ENCODE peak calls at places on chromosomes 6 and 20, in four cellular contexts. One of them, this sample, is unnamed.

GRCh38 chr20:60219984-60220540 is 261.8 kb downstream of the CDH26 start:
- DNase-seq in pancreas: no peak
- DNase-seq in mesenchymal stem cell: no peak
- DNase-seq in gastrocnemius medialis: no peak
- DNase-seq in this sample: no peak

GRCh38 chr6:13859871-13860555 is 45.7 kb upstream of the MCUR1 start:
- DNase-seq in gastrocnemius medialis: no peak
- DNase-seq in mesenchymal stem cell: no peak
- DNase-seq in pancreas: no peak
- DNase-seq in this sample: no peak

GRCh38 chr6:168956884-168957730 is 296.5 kb downstream of the THBS2 start:
- DNase-seq in gastrocnemius medialis: peak; percentile 37
- DNase-seq in mesenchymal stem cell: peak; percentile 44
- DNase-seq in pancreas: peak; percentile 42
- DNase-seq in this sample: peak; percentile 70

GRCh38 chr20:10385850-10386544 is 48.0 kb downstream of the MKKS start:
- DNase-seq in mesenchymal stem cell: peak; percentile 48
- DNase-seq in pancreas: no peak
- DNase-seq in gastrocnemius medialis: no peak
- DNase-seq in this sample: no peak

GRCh38 chr6:38522322-38522721 is 117.4 kb downstream of the BTBD9 start:
- DNase-seq in pancreas: no peak
- DNase-seq in mesenchymal stem cell: peak; percentile 45
- DNase-seq in gastrocnemius medialis: no peak
- DNase-seq in this sample: no peak

GRCh38 chr6:111712398-111712797 is 106.7 kb upstream of the TRAF3IP2 start:
- DNase-seq in pancreas: no peak
- DNase-seq in mesenchymal stem cell: peak; percentile 50
- DNase-seq in gastrocnemius medialis: peak; percentile 33
- DNase-seq in this sample: no peak

GRCh38 chr20:50995506-50995905 is 27.4 kb downstream of the KCNG1 start:
- DNase-seq in mesenchymal stem cell: peak; percentile 44
- DNase-seq in pancreas: no peak
- DNase-seq in gastrocnemius medialis: no peak
- DNase-seq in this sample: no peak

GRCh38 chr6:17585766-17586502 is 14.2 kb upstream of the FAM8A1 start:
- DNase-seq in gastrocnemius medialis: no peak
- DNase-seq in mesenchymal stem cell: no peak
- DNase-seq in pancreas: no peak
- DNase-seq in this sample: no peak

GRCh38 chr20:46127396-46128010 is 9.4 kb downstream of the CD40 start:
- DNase-seq in mesenchymal stem cell: no peak
- DNase-seq in gastrocnemius medialis: no peak
- DNase-seq in pancreas: no peak
- DNase-seq in this sample: no peak

GRCh38 chr6:135087403-135087802 is 32.8 kb upstream of the HBS1L start:
- DNase-seq in gastrocnemius medialis: no peak
- DNase-seq in mesenchymal stem cell: no peak
- DNase-seq in pancreas: no peak
- DNase-seq in this sample: no peak

GRCh38 chr20:46823753-46824152 is 70.9 kb upstream of the EYA2 start:
- DNase-seq in pancreas: no peak
- DNase-seq in mesenchymal stem cell: no peak
- DNase-seq in gastrocnemius medialis: no peak
- DNase-seq in this sample: no peak

GRCh38 chr6:27126815-27127537 is 120.5 kb upstream of the PRSS16 start:
- DNase-seq in mesenchymal stem cell: peak; percentile 90
- DNase-seq in gastrocnemius medialis: peak; percentile 68
- DNase-seq in pancreas: peak; percentile 85
- DNase-seq in this sample: peak; percentile 80

GRCh38 chr6:14638932-14639875 is 521.6 kb downstream of the CD83 start:
- DNase-seq in mesenchymal stem cell: peak; percentile 68
- DNase-seq in pancreas: no peak
- DNase-seq in gastrocnemius medialis: peak; percentile 50
- DNase-seq in this sample: no peak

GRCh38 chr6:26556263-26557070 is 18.3 kb downstream of the HMGN4 start:
- DNase-seq in gastrocnemius medialis: no peak
- DNase-seq in pancreas: no peak
- DNase-seq in mesenchymal stem cell: peak; percentile 89
- DNase-seq in this sample: peak; percentile 18

GRCh38 chr20:21156266-21156665 is 30.4 kb downstream of the KIZ start:
- DNase-seq in pancreas: no peak
- DNase-seq in gastrocnemius medialis: no peak
- DNase-seq in mesenchymal stem cell: peak; percentile 77
- DNase-seq in this sample: no peak

GRCh38 chr20:15011631-15012030 is 674.2 kb upstream of the FLRT3 start:
- DNase-seq in gastrocnemius medialis: no peak
- DNase-seq in mesenchymal stem cell: no peak
- DNase-seq in pancreas: no peak
- DNase-seq in this sample: no peak

GRCh38 chr20:62787866-62788265 is 8.4 kb upstream of the MRGBP start:
- DNase-seq in mesenchymal stem cell: no peak
- DNase-seq in pancreas: no peak
- DNase-seq in gastrocnemius medialis: no peak
- DNase-seq in this sample: no peak

GRCh38 chr20:52494244-52494643 is 302.7 kb upstream of the ZFP64 start:
- DNase-seq in pancreas: no peak
- DNase-seq in gastrocnemius medialis: no peak
- DNase-seq in mesenchymal stem cell: peak; percentile 97
- DNase-seq in this sample: no peak

GRCh38 chr20:34637245-34638185 is 39.4 kb downstream of the PIGU start:
- DNase-seq in gastrocnemius medialis: peak; percentile 28
- DNase-seq in pancreas: no peak
- DNase-seq in mesenchymal stem cell: peak; percentile 90
- DNase-seq in this sample: peak; percentile 74

GRCh38 chr6:17983712-17984111 is 3.7 kb downstream of the KIF13A start:
- DNase-seq in pancreas: no peak
- DNase-seq in mesenchymal stem cell: no peak
- DNase-seq in gastrocnemius medialis: no peak
- DNase-seq in this sample: no peak

GRCh38 chr20:37329481-37330165 is 16.3 kb upstream of the SRC start:
- DNase-seq in pancreas: no peak
- DNase-seq in gastrocnemius medialis: no peak
- DNase-seq in mesenchymal stem cell: no peak
- DNase-seq in this sample: no peak

GRCh38 chr6:17446713-17447112 is 53.3 kb downstream of the CAP2 start:
- DNase-seq in pancreas: no peak
- DNase-seq in gastrocnemius medialis: no peak
- DNase-seq in mesenchymal stem cell: no peak
- DNase-seq in this sample: no peak

GRCh38 chr6:31814677-31815024 is 432 bp downstream of the HSPA1L start:
- DNase-seq in gastrocnemius medialis: peak; percentile 98
- DNase-seq in pancreas: peak; percentile 97
- DNase-seq in mesenchymal stem cell: peak; percentile 98
- DNase-seq in this sample: peak; percentile 95

GRCh38 chr20:48002517-48002970 is 217.3 kb upstream of the SULF2 start:
- DNase-seq in pancreas: no peak
- DNase-seq in gastrocnemius medialis: no peak
- DNase-seq in mesenchymal stem cell: no peak
- DNase-seq in this sample: no peak

GRCh38 chr6:33454009-33454946 is at the start of gene ZBTB9:
- DNase-seq in pancreas: peak; percentile 95
- DNase-seq in gastrocnemius medialis: peak; percentile 97
- DNase-seq in mesenchymal stem cell: peak; percentile 97
- DNase-seq in this sample: peak; percentile 95

GRCh38 chr6:76706566-76706965 is 634.1 kb upstream of the IMPG1 start:
- DNase-seq in mesenchymal stem cell: no peak
- DNase-seq in pancreas: no peak
- DNase-seq in gastrocnemius medialis: no peak
- DNase-seq in this sample: no peak

GRCh38 chr6:17210683-17211082 is 70.5 kb upstream of the RBM24 start:
- DNase-seq in mesenchymal stem cell: no peak
- DNase-seq in pancreas: no peak
- DNase-seq in gastrocnemius medialis: no peak
- DNase-seq in this sample: no peak

GRCh38 chr6:33490198-33490597 is 35.8 kb downstream of the ZBTB9 start:
- DNase-seq in gastrocnemius medialis: no peak
- DNase-seq in pancreas: no peak
- DNase-seq in mesenchymal stem cell: no peak
- DNase-seq in this sample: no peak

GRCh38 chr20:54598351-54598750 is 123.0 kb downstream of the DOK5 start:
- DNase-seq in pancreas: no peak
- DNase-seq in gastrocnemius medialis: no peak
- DNase-seq in mesenchymal stem cell: no peak
- DNase-seq in this sample: no peak

GRCh38 chr6:14001329-14002012 is 76.7 kb downstream of the RNF182 start:
- DNase-seq in pancreas: no peak
- DNase-seq in gastrocnemius medialis: no peak
- DNase-seq in mesenchymal stem cell: peak; percentile 99
- DNase-seq in this sample: no peak

GRCh38 chr20:36562724-36563123 is 10.7 kb upstream of the TGIF2 start:
- DNase-seq in gastrocnemius medialis: no peak
- DNase-seq in mesenchymal stem cell: no peak
- DNase-seq in pancreas: no peak
- DNase-seq in this sample: no peak

DNA sequence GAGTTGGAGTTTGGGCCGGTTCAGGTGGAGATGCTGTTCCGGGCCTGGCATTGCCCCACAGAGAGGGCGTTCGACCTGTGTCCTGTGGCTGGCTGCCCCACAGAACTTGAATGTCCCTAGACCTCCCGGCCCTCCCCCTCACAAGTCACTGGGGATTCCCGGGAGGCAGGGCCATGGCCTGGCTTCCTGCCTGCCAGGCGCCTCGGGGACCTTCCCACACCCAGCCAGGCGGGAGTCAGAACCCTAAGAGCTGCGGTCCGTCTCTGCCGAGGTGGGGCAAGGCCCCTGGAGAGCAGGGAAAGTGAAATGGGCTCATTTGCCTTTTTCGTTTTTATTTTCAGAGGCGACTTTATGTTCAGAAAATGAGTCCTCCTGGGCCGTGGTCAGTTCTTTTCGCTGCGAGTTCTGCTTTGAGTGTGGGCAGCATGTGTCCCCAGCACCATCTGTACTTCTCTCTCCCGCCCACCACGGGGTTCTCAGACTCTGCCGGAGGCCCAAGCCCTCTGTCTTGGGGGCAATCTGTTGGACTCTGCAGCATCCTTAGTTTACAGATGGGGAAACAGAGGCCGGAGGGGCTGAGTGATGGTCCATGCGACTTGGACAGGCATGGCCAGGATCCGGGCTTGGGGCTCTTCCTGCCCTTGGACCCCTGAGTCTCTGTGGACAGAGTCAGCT is 8.5 kb downstream of the RBM38 start:
- DNase-seq in mesenchymal stem cell: no peak
- DNase-seq in gastrocnemius medialis: no peak
- DNase-seq in pancreas: no peak
- DNase-seq in this sample: no peak
- H3K4me3 ChIP-seq in mesenchymal stem cell: no peak overlapping the region
- H3K4me3 ChIP-seq in gastrocnemius medialis: no peak overlapping the region
- H3K4me3 ChIP-seq in pancreas: no peak overlapping the region
- H3K4me3 ChIP-seq in this sample: peak overlapping the region; percentile 4

GRCh38 chr6:163951990-163952389 is 537.5 kb downstream of the QKI start:
- DNase-seq in gastrocnemius medialis: no peak
- DNase-seq in mesenchymal stem cell: no peak
- DNase-seq in pancreas: no peak
- DNase-seq in this sample: no peak
- H3K4me3 ChIP-seq in gastrocnemius medialis: no peak overlapping the region
- H3K4me3 ChIP-seq in mesenchymal stem cell: no peak overlapping the region
- H3K4me3 ChIP-seq in pancreas: no peak overlapping the region
- H3K4me3 ChIP-seq in this sample: no peak overlapping the region

DNA sequence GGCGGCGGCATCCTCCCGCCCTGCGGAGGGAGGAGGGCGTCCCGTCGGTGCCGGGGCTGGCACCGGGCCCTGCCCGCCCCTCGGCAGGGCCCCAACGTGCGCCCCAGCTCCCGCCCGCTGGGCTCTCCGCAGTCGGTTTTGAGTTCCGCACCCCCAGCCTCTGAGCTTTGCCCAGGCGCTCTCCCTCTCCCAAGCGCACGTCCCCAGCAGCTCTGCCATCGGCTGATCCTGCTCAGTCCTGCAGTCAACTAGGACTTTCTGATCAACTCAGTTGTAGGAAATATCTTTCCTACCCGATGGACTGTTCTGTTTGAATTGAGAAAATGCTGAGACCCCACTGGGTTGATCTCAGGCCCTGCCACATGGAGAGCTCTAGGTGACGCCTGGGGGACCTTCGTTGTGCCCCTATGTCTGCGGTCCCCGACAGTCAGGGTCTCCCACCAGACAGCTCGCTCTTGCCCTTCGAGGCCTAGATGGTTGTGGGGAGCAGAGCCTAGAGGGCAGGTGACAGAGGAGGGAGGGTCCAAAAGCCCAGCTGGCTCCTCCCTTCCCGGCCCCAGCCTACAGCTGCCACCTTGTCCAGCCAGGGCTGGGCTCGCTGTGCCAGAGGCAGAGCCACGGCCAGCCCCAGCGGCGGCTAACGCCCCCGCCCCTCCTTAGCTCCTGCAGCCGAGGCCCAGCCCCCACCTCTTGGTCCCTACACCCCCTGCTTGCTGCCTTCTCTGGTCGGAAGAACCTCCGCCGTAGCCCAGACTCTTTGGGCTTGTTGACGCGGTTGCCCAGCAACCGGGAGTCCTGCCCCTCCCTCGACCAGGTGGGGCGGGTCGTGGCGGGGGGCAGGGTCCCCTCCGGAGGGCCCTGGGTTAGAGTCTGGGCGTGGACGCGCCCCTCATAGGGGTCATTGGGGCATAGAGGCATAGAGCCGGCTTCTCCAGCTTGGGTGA is at the start of gene LKAAEAR1:
- DNase-seq in pancreas: no peak
- DNase-seq in gastrocnemius medialis: no peak
- DNase-seq in mesenchymal stem cell: no peak
- DNase-seq in this sample: no peak
- H3K4me3 ChIP-seq in pancreas: peak within 1 kb of the TSS; percentile 48
- H3K4me3 ChIP-seq in gastrocnemius medialis: peak within 1 kb of the TSS; percentile 64
- H3K4me3 ChIP-seq in mesenchymal stem cell: peak within 1 kb of the TSS; percentile 72
- H3K4me3 ChIP-seq in this sample: peak within 1 kb of the TSS; percentile 48

GRCh38 chr20:2909953-2910352 is 36.7 kb downstream of the PTPRA start:
- DNase-seq in mesenchymal stem cell: no peak
- DNase-seq in gastrocnemius medialis: no peak
- DNase-seq in pancreas: no peak
- DNase-seq in this sample: no peak

GRCh38 chr20:2902818-2903217 is 29.5 kb downstream of the PTPRA start:
- DNase-seq in pancreas: no peak
- DNase-seq in gastrocnemius medialis: no peak
- DNase-seq in mesenchymal stem cell: no peak
- DNase-seq in this sample: no peak

GRCh38 chr20:2911200-2911599 is 37.9 kb downstream of the PTPRA start:
- DNase-seq in pancreas: no peak
- DNase-seq in mesenchymal stem cell: no peak
- DNase-seq in gastrocnemius medialis: no peak
- DNase-seq in this sample: no peak

DNA sequence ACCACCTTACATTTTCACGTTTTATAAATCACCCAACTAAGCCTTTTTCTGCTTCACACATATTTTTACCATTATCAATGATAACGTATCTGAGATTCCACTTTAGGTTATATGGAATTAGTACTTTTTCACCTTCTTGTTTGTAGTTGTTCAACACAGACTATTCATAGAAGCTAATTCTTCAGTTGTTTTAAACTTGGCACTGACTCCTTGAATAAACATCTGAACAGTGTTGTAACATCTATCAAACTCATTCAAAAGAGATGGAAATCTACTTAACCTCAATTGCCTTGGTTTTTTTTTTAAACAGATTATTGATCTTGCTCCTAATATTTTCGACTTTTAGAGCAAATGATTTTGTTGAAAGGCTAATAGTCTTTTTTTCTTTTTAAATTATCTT is 34.2 kb downstream of the PTPRA start:
- DNase-seq in gastrocnemius medialis: no peak
- DNase-seq in mesenchymal stem cell: no peak
- DNase-seq in pancreas: no peak
- DNase-seq in this sample: no peak
- H3K4me3 ChIP-seq in gastrocnemius medialis: no peak overlapping the region
- H3K4me3 ChIP-seq in mesenchymal stem cell: no peak overlapping the region
- H3K4me3 ChIP-seq in pancreas: no peak overlapping the region
- H3K4me3 ChIP-seq in this sample: no peak overlapping the region

This sample was measured in tibial nerve.